ENCODE peak calls at places on chromosomes 11 and 22, in nine cellular contexts. A, T, H, F, X, N, D, P and E are unnamed samples.

GRCh38 chr11:63280920-63281319 is 37.5 kb upstream of the SLC22A25 start:
- DNase-seq in A (no peak), T (no peak), P (no peak), X (no peak), N (no peak), D (no peak), F (no peak), H (no peak), E (no peak)

GRCh38 chr22:20238567-20239062 is 29.5 kb downstream of the RTN4R start:
- DNase-seq in A (peak), H (peak), F (peak), T (peak), D (no peak), N (peak), X (peak), P (peak), E (peak)

GRCh38 chr11:43944761-43945311 is 2.4 kb downstream of the C11orf96 start:
- DNase-seq in X (peak), N (peak), H (no peak), D (peak), P (peak), A (peak), T (peak), F (no peak), E (peak)

GRCh38 chr22:49147617-49148175 is 680.0 kb downstream of the BRD1 start:
- DNase-seq in H (no peak), P (no peak), T (no peak), X (no peak), D (no peak), F (no peak), N (no peak), A (no peak), E (no peak)

GRCh38 chr11:69238562-69239319 is 55.2 kb upstream of the MYEOV start:
- DNase-seq in X (peak), A (no peak), T (peak), D (no peak), P (no peak), N (no peak), H (no peak), F (no peak), E (no peak)

GRCh38 chr11:68361702-68362101 is 49.3 kb downstream of the LRP5 start:
- DNase-seq in F (no peak), N (no peak), P (no peak), A (no peak), H (no peak), T (no peak), X (no peak), D (no peak), E (no peak)

GRCh38 chr11:124942446-124943202 is 6.8 kb upstream of the HEPACAM start:
- DNase-seq in H (peak), P (no peak), N (no peak), F (no peak), T (no peak), A (no peak), X (no peak), D (no peak), E (no peak)

GRCh38 chr11:20963596-20963995 is 294.2 kb downstream of the NELL1 start:
- DNase-seq in A (no peak), H (no peak), P (no peak), T (no peak), F (no peak), D (no peak), X (no peak), N (no peak), E (peak)

GRCh38 chr11:57396744-57397143 is 6.3 kb upstream of the PRG2 start:
- DNase-seq in F (no peak), T (no peak), P (no peak), X (no peak), N (no peak), H (no peak), D (no peak), A (no peak), E (no peak)

GRCh38 chr11:60762851-60763691 is 6.4 kb downstream of the MS4A15 start:
- DNase-seq in T (peak), H (peak), F (no peak), N (no peak), D (no peak), X (no peak), A (no peak), P (no peak), E (peak)

GRCh38 chr11:126893796-126894195 is 106.8 kb downstream of the KIRREL3 start:
- DNase-seq in T (no peak), X (peak), A (no peak), P (no peak), D (no peak), H (no peak), F (no peak), N (no peak), E (no peak)

GRCh38 chr11:82978422-82979099 is 77.0 kb downstream of the DDIAS start:
- DNase-seq in X (peak), A (no peak), T (peak), D (no peak), F (peak), P (no peak), H (no peak), N (no peak), E (peak)

GRCh38 chr11:95788921-95789505 is 569 bp downstream of the FAM76B start:
- DNase-seq in H (peak), F (peak), A (peak), D (peak), P (no peak), X (peak), T (peak), N (no peak), E (peak)

GRCh38 chr11:61602775-61603569 is 22.1 kb upstream of the SYT7 start:
- DNase-seq in F (peak), N (peak), H (peak), P (no peak), T (no peak), D (no peak), X (no peak), A (no peak), E (peak)